ENCODE peak calls at places on chromosomes 6 and 20, in nine cellular contexts. J, M, R, O, Y, G, H, L and C are unnamed samples.

GRCh38 chr20:59405226-59405815 is 104.9 kb downstream of the EDN3 start:
- DNase-seq in R (no peak), Y (no peak), M (no peak), J (no peak), H (peak), L (no peak), O (no peak), G (no peak), C (no peak)

GRCh38 chr20:62211216-62211615 is 8.9 kb downstream of the HRH3 start:
- DNase-seq in Y (no peak), R (no peak), G (no peak), H (no peak), L (no peak), J (no peak), M (no peak), O (no peak), C (no peak)

GRCh38 chr20:2467412-2467811 is 3.2 kb downstream of the SNRPB start:
- DNase-seq in H (no peak), R (no peak), Y (no peak), O (no peak), L (no peak), G (no peak), J (no peak), M (no peak), C (no peak)

GRCh38 chr20:52279667-52280180 is 88.1 kb upstream of the ZFP64 start:
- DNase-seq in J (no peak), R (peak), G (no peak), L (no peak), H (no peak), O (no peak), M (no peak), Y (peak), C (no peak)

GRCh38 chr6:143840595-143840994 is 2.5 kb upstream of the LTV1 start:
- DNase-seq in L (no peak), M (no peak), O (no peak), Y (no peak), H (no peak), G (no peak), R (no peak), J (no peak), C (no peak)

GRCh38 chr6:35080821-35081425 is 60.2 kb downstream of the TCP11 start:
- DNase-seq in G (no peak), L (no peak), R (peak), O (peak), Y (no peak), M (no peak), J (no peak), H (peak), C (no peak)

GRCh38 chr6:37077459-37078296 is 72.2 kb downstream of the FGD2 start:
- DNase-seq in J (peak), M (peak), O (peak), H (peak), G (no peak), L (no peak), R (peak), Y (peak), C (peak)

GRCh38 chr6:16432075-16433032 is 194.0 kb downstream of the GMPR start:
- DNase-seq in L (no peak), H (no peak), R (peak), M (peak), Y (peak), G (peak), O (no peak), J (peak), C (no peak)

GRCh38 chr20:33675127-33675954 is 1.1 kb upstream of the NECAB3 start:
- DNase-seq in J (no peak), L (peak), Y (peak), H (peak), R (peak), G (no peak), O (no peak), M (no peak), C (no peak)

GRCh38 chr20:41110930-41111577 is 26.3 kb upstream of the PLCG1 start:
- DNase-seq in M (no peak), Y (no peak), G (no peak), J (no peak), L (no peak), R (no peak), O (peak), H (no peak), C (no peak)

GRCh38 chr6:45415315-45415714 is 37.6 kb upstream of the SUPT3H start:
- DNase-seq in H (peak), G (no peak), O (no peak), J (no peak), M (no peak), L (no peak), R (peak), Y (no peak), C (no peak)

GRCh38 chr6:19578489-19578888 is 258.7 kb upstream of the ID4 start:
- DNase-seq in G (no peak), J (no peak), H (no peak), M (no peak), R (no peak), O (no peak), L (no peak), Y (peak), C (no peak)

DNA sequence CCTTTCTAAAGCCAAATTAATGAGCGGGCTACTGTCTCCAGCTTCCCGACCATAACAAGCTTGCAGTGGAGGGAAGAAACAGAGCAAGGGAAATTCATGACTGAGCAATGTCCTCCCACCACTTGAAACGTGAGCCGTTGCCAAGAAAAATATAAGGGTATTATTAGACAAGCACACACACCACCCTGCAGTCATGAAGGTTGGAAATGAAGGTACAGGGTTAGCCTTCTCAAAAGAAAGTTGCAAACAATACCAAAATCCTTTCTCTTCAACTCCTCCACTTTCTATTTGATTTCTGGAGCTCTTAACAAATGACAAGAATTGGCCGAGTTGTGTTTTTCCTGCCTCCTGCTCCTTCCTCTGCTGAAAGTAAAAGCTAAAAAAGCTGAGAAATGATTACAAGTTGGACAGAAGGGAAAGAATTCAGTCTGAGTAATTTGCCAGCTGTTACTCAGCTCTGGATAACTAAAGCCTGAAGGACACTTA is 151.1 kb upstream of the B3GAT2 start:
- DNase-seq in M (peak), O (peak), R (peak), J (peak), Y (peak), H (no peak), G (no peak), L (no peak), C (no peak)
- H3K4me3 ChIP-seq in M (peak), O (no peak), R (peak), J (peak), Y (peak), H (no peak), G (no peak), L (no peak), C (no peak)

GRCh38 chr6:7139835-7140470 is 32.2 kb downstream of the RREB1 start:
- DNase-seq in L (peak), M (no peak), J (no peak), O (no peak), H (no peak), R (no peak), G (no peak), Y (no peak), C (no peak)
- H3K4me3 ChIP-seq in L (no peak), M (no peak), J (no peak), O (no peak), H (no peak), R (no peak), G (peak), Y (peak), C (no peak)

GRCh38 chr20:64164123-64164836 is at the start of gene MYT1:
- DNase-seq in L (no peak), O (no peak), Y (no peak), M (no peak), H (no peak), G (no peak), R (no peak), J (no peak), C (no peak)

GRCh38 chr20:64163776-64164122 is 503 bp upstream of the MYT1 start:
- DNase-seq in M (no peak), J (no peak), G (no peak), O (no peak), R (no peak), L (no peak), H (no peak), Y (no peak), C (no peak)

GRCh38 chr20:64166712-64167615 is 2.7 kb downstream of the MYT1 start:
- DNase-seq in L (no peak), O (no peak), J (no peak), H (peak), M (no peak), G (no peak), R (no peak), Y (peak), C (no peak)

GRCh38 chr20:64167676-64168075 is 3.4 kb downstream of the MYT1 start:
- DNase-seq in J (no peak), R (no peak), M (no peak), H (no peak), L (no peak), O (no peak), Y (peak), G (no peak), C (no peak)

DNA sequence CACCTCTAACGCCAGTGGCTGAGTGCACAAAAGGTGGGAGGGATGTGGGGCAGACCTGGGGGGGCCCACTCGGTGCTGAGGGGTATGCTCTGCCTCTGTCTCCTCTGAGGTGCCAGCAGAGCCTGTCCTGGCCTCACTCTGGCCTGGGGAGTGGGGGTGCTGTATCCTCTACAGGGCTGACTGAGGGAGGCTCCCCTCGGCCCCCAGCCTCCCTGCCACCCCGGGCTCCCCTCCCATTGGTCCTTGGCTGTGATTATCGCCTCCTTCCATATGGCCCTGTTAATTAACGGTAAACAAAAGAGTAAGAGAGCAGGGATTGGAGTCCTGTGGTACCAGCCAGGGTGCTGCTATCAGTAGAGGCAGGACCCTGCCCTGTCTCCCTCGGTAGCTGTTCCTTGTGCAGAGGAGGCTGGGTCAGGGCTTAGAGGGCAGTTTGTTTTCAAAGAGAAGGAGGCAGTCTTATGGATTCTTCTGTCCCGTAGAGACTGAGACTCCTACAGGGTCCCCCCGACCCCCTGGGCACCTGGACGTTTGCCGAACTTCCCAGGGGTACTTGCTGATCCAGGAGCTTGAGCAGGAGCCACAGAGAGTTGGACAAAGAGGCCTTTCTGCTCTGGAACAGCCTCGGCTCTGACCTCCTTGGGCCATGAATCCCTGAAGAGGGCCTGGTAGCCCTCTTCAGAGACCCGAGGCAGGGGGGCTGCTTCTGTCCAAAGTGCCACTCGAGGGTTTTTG is 1.8 kb downstream of the MYT1 start:
- DNase-seq in O (no peak), Y (no peak), H (no peak), L (no peak), M (no peak), G (no peak), J (no peak), R (no peak), C (no peak)
- H3K4me3 ChIP-seq in O (no peak), Y (no peak), H (no peak), L (no peak), M (no peak), G (no peak), J (no peak), R (no peak), C (no peak)

GRCh38 chr6:87755697-87756671 is 54.0 kb upstream of the AKIRIN2 start:
- DNase-seq in R (peak), M (peak), Y (peak), J (peak), O (no peak), L (no peak), H (no peak), G (no peak), C (no peak)
- H3K4me3 ChIP-seq in R (no peak), M (no peak), Y (peak), J (no peak), O (no peak), L (no peak), H (no peak), G (no peak), C (no peak)

DNA sequence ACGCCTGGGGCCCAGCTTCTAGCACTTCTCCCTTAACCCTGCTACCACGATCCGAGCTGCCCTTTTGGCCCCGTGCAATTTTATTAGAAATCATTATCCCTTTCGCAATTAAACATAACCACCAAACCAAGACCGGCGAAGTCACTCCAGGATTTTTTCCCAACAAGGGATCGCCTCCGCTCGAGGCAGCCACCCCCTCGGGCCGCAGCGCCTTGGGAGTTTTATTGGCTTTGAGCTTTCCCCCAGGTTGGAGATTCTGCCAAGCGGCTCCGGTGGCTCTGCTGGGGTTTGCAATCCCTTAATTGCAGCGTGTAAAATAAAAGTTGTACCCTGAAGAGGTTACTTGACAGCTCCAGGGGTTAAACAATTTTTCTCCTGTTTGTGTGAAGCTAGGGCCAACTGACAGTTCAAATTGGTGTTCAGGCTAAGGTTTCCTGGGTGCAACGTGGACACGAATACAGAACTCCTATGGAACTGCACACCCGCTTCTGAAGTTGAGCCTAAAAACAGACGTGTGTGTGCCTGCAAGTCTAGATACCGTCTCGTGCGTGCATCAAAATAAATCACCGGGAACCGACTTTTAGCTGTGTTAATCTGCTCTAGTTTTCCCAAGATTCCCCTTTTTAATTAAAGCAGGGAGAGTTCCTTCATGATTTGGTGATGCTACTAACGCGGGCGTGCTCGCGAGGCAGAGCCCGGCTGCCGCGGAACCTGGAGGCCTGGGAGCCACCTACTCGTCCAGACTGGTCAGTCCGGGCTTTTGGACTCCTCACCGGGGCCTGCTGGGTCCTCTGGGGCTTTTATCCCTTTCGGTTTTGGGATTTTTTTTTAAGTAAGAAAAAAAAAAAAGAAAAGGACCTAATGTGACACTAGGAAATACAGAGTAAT is 963 bp upstream of the TFAP2A start:
- DNase-seq in L (peak), R (no peak), J (no peak), Y (no peak), G (no peak), M (no peak), H (peak), O (no peak), C (no peak)
- H3K4me3 ChIP-seq in L (no peak), R (no peak), J (no peak), Y (peak), G (no peak), M (no peak), H (peak), O (peak), C (peak)

DNA sequence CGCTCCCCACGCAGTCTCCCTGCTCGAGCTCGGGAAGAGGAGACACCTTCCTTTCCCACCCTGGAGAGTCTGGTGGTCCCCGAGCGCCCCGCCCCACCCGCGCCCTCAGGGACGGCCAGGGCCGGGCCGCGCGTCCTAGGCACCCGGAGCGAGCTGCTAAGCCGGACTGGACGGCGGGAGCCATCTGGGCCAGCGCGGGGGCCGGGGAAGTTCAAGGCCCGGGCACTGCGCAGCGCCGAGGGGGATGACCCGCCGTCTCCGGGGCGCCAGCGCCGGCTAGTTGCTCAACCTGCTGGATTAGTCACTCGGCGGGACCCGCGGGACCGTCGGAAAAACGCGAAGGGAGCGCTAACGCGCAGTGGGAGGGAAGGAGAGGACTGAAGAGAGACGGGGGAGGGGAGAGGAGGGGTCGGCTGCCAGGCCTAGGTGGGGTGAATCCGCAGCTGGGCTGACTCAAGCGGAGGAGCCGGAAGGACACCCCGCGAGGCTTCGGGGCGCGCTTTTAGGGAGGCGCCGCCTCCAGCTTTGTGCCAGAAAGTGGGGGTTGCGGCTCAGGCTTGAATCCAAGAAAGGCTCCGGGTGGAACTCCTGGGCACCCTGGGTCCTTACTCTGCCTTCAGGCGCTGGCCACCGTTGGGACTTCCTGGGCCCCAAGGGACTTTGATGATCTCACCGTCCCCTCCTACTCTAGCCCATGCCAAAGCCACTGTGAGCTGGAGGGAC is 75.7 kb upstream of the FOXP4 start:
- DNase-seq in H (peak), M (no peak), Y (peak), L (no peak), G (no peak), J (peak), O (peak), R (peak), C (no peak)
- H3K4me3 ChIP-seq in H (peak), M (no peak), Y (no peak), L (no peak), G (peak), J (no peak), O (no peak), R (peak), C (no peak)

GRCh38 chr6:100175814-100176275 is 181.8 kb upstream of the MCHR2 start:
- DNase-seq in R (peak), O (peak), Y (peak), G (no peak), H (no peak), J (peak), M (peak), L (no peak), C (peak)

GRCh38 chr6:100173211-100173610 is 179.2 kb upstream of the MCHR2 start:
- DNase-seq in O (no peak), L (no peak), H (no peak), M (no peak), Y (no peak), G (no peak), J (peak), R (no peak), C (no peak)

GRCh38 chr6:100177956-100178355 is 183.9 kb upstream of the MCHR2 start:
- DNase-seq in J (peak), M (no peak), L (no peak), O (no peak), G (no peak), Y (peak), H (no peak), R (no peak), C (no peak)

GRCh38 chr6:100176951-100177710 is 183.1 kb upstream of the MCHR2 start:
- DNase-seq in L (no peak), M (no peak), R (no peak), J (no peak), O (no peak), H (no peak), Y (peak), G (no peak), C (no peak)

GRCh38 chr6:100176321-100176950 is 182.4 kb upstream of the MCHR2 start:
- DNase-seq in H (no peak), J (peak), G (no peak), R (peak), M (peak), O (peak), L (no peak), Y (peak), C (peak)
- H3K4me3 ChIP-seq in H (no peak), J (no peak), G (no peak), R (no peak), M (no peak), O (no peak), L (no peak), Y (peak), C (no peak)

GRCh38 chr6:5084192-5084786 is 852 bp upstream of the PPP1R3G start:
- DNase-seq in J (no peak), R (peak), O (no peak), L (no peak), G (no peak), H (peak), Y (no peak), M (no peak), C (no peak)

GRCh38 chr6:5084787-5085637 is at the start of gene PPP1R3G:
- DNase-seq in J (peak), M (no peak), O (peak), R (peak), H (peak), G (no peak), Y (peak), L (peak), C (no peak)

GRCh38 chr6:5087389-5087788 is 2.2 kb downstream of the PPP1R3G start:
- DNase-seq in L (no peak), O (no peak), R (no peak), J (no peak), Y (no peak), G (no peak), H (peak), M (no peak), C (no peak)

GRCh38 chr6:5085638-5086293 is 625 bp downstream of the PPP1R3G start:
- DNase-seq in L (no peak), H (peak), J (peak), R (peak), G (no peak), O (peak), Y (peak), M (no peak), C (no peak)

GRCh38 chr6:5086294-5086890 is 1.3 kb downstream of the PPP1R3G start:
- DNase-seq in G (no peak), Y (no peak), L (no peak), J (no peak), O (no peak), M (no peak), H (peak), R (peak), C (no peak)
- H3K4me3 ChIP-seq in G (peak), Y (peak), L (no peak), J (peak), O (no peak), M (no peak), H (peak), R (peak), C (no peak)